ENCODE peak calls at places on chromosome 11, in six cellular contexts. G is neuronal stem cell, Q is IMR-90, D is mesenchymal stem cell, C is H1, N is trophoblast cell. I is an unnamed sample.

GRCh38 chr11:103465555-103466140 is 356.4 kb downstream of the DYNC2H1 start:
- DNase-seq in G (no peak), Q (no peak), D (no peak), C (no peak), N (no peak), I (peak; percentile 1)

GRCh38 chr11:20342347-20343279 is 20.9 kb upstream of the HTATIP2 start:
- DNase-seq in G (peak; percentile 67), Q (no peak), D (no peak), C (peak; percentile 72), N (no peak), I (peak; percentile 97)

GRCh38 chr11:18749681-18750319 is 23.8 kb upstream of the IGSF22 start:
- DNase-seq in G (no peak), Q (peak; percentile 75), D (peak; percentile 86), C (no peak), N (no peak), I (peak; percentile 75)

GRCh38 chr11:97702948-97703347 is 1313.1 kb downstream of the JRKL start:
- DNase-seq in G (no peak), Q (no peak), D (no peak), C (no peak), N (no peak), I (no peak)

GRCh38 chr11:120208012-120208441 is 2.8 kb upstream of the OAF start:
- DNase-seq in G (no peak), Q (no peak), D (peak; percentile 46), C (no peak), N (no peak), I (no peak)

GRCh38 chr11:17810736-17811135 is 76.2 kb downstream of the KCNC1 start:
- DNase-seq in G (no peak), Q (peak; percentile 52), D (no peak), C (no peak), N (peak; percentile 16), I (no peak)

GRCh38 chr11:27858901-27859300 is 158.6 kb upstream of the BDNF start:
- DNase-seq in G (no peak), Q (no peak), D (no peak), C (no peak), N (peak; percentile 59), I (no peak)

GRCh38 chr11:80873309-80873999 is 1432.6 kb upstream of the TENM4 start:
- DNase-seq in G (no peak), Q (no peak), D (peak; percentile 3), C (no peak), N (no peak), I (no peak)

GRCh38 chr11:36265793-36266628 is 23.2 kb downstream of the COMMD9 start:
- DNase-seq in G (peak; percentile 71), Q (peak; percentile 42), D (peak; percentile 47), C (peak; percentile 69), N (peak; percentile 20), I (peak; percentile 72)

GRCh38 chr11:5626191-5626590 is 1.4 kb downstream of the TRIM34 start:
- DNase-seq in G (no peak), Q (peak; percentile 70), D (peak; percentile 70), C (no peak), N (peak; percentile 4), I (no peak)

GRCh38 chr11:93498099-93499040 is 44.8 kb downstream of the SMCO4 start:
- DNase-seq in G (no peak), Q (peak; percentile 51), D (peak; percentile 65), C (peak; percentile 23), N (no peak), I (peak; percentile 88)

GRCh38 chr11:7514099-7514725 is 413 bp downstream of the PPFIBP2 start:
- DNase-seq in G (no peak), Q (no peak), D (peak; percentile 13), C (no peak), N (no peak), I (no peak)

GRCh38 chr11:110362916-110363574 is 66.6 kb upstream of the RDX start:
- DNase-seq in G (peak; percentile 57), Q (no peak), D (peak; percentile 54), C (no peak), N (no peak), I (peak; percentile 82)
- H4K8ac ChIP-seq in G (no peak overlapping the region), Q (peak overlapping the region; percentile 79), D (peak overlapping the region; percentile 95), C (no peak overlapping the region), N (peak overlapping the region; percentile 61), I (no peak overlapping the region)

DNA sequence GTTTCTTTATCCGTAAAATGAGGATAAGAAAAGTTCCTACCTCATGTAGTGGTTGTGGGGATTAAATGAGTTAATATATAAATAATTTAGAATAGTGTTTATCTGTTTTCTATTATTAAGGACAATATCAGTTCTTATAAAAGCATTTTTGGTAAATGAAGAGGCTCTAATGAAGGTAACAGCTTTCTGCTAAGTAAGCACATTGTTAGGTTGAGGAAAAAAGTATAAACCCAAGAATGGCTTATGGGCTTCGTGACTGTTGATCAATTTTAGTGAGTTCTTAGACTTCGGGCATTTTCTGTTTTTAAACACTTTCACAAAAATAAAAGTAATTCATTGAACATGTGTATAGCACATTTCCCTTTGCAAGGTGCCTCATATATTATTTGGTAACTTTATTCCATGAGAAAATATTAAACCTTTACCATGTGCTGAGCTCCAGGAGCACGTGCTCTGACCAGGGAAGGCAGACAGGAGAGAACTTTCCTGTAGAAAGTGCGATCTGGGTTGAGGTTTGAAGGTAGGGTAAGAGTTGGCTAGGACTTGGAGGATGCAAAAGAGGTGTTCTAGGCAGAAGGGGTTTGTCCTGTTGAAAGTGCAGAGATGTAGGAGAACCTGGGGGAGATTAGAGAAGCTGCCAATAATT is 11.3 kb upstream of the OR9Q2 start:
- DNase-seq in G (no peak), Q (no peak), D (no peak), C (no peak), N (no peak), I (no peak)
- H3K4me1 ChIP-seq in G (no peaks in the 10 kb centered on the region), Q (no peaks in the 10 kb centered on the region), D (no peaks in the 10 kb centered on the region), C (no peaks in the 10 kb centered on the region), N (no peaks in the 10 kb centered on the region), I (no peaks in the 10 kb centered on the region)

GRCh38 chr11:65916391-65916790 is 2.5 kb downstream of the C11orf68 start:
- DNase-seq in G (no peak), Q (no peak), D (no peak), C (no peak), N (no peak), I (no peak)
- H3K4me3 ChIP-seq in G (no peak overlapping the region), Q (peak overlapping the region; percentile 10), D (peak overlapping the region; percentile 98), C (no peak overlapping the region), N (no peak overlapping the region), I (no peak overlapping the region)

GRCh38 chr11:44674809-44675208 is 52.0 kb upstream of the TSPAN18 start:
- DNase-seq in G (no peak), Q (no peak), D (no peak), C (no peak), N (no peak), I (no peak)

GRCh38 chr11:44673691-44674090 is 53.1 kb upstream of the TSPAN18 start:
- DNase-seq in G (no peak), Q (no peak), D (no peak), C (no peak), N (no peak), I (no peak)

GRCh38 chr11:44670814-44671213 is 55.9 kb upstream of the TSPAN18 start:
- DNase-seq in G (no peak), Q (no peak), D (no peak), C (no peak), N (no peak), I (peak; percentile 38)

GRCh38 chr11:44675906-44676305 is 50.9 kb upstream of the TSPAN18 start:
- DNase-seq in G (no peak), Q (no peak), D (no peak), C (no peak), N (no peak), I (no peak)

GRCh38 chr11:44671234-44671633 is 55.5 kb upstream of the TSPAN18 start:
- DNase-seq in G (no peak), Q (no peak), D (no peak), C (peak; percentile 70), N (no peak), I (peak; percentile 69)
- H4K8ac ChIP-seq in G (no peak overlapping the region), Q (no peak overlapping the region), D (no peak overlapping the region), C (peak overlapping the region; percentile 51), N (no peak overlapping the region), I (no peak overlapping the region)

GRCh38 chr11:102186836-102187235 is 76.6 kb downstream of the YAP1 start:
- DNase-seq in G (peak; percentile 43), Q (no peak), D (peak; percentile 30), C (no peak), N (no peak), I (no peak)
- H3K4me1 ChIP-seq in G (peaks cover 33% of the 10 kb centered on the region), Q (peaks cover 15% of the 10 kb centered on the region), D (peaks cover 3% of the 10 kb centered on the region), C (peaks cover 5% of the 10 kb centered on the region), N (peaks cover 4% of the 10 kb centered on the region), I (peaks cover 4% of the 10 kb centered on the region)

GRCh38 chr11:86418929-86419328 is 44.2 kb downstream of the CCDC81 start:
- DNase-seq in G (no peak), Q (peak; percentile 28), D (no peak), C (no peak), N (no peak), I (peak; percentile 36)
- H3K4me3 ChIP-seq in G (no peak overlapping the region), Q (no peak overlapping the region), D (no peak overlapping the region), C (no peak overlapping the region), N (no peak overlapping the region), I (no peak overlapping the region)

GRCh38 chr11:41456288-41456687 is 3.2 kb downstream of the LRRC4C start:
- DNase-seq in G (no peak), Q (no peak), D (no peak), C (no peak), N (no peak), I (peak; percentile 26)
- H4K8ac ChIP-seq in G (no peak overlapping the region), Q (no peak overlapping the region), D (no peak overlapping the region), C (no peak overlapping the region), N (no peak overlapping the region), I (no peak overlapping the region)

GRCh38 chr11:61964941-61965282 is 2.5 kb downstream of the FTH1 start:
- DNase-seq in G (no peak), Q (no peak), D (no peak), C (no peak), N (no peak), I (no peak)

GRCh38 chr11:61961570-61962212 is 5.7 kb downstream of the FTH1 start:
- DNase-seq in G (no peak), Q (no peak), D (peak; percentile 64), C (no peak), N (peak; percentile 26), I (no peak)

GRCh38 chr11:61963016-61963281 is 4.5 kb downstream of the FTH1 start:
- DNase-seq in G (no peak), Q (peak; percentile 54), D (peak; percentile 67), C (no peak), N (peak; percentile 86), I (peak; percentile 55)

GRCh38 chr11:61962213-61963015 is 5.0 kb downstream of the FTH1 start:
- DNase-seq in G (no peak), Q (no peak), D (peak; percentile 65), C (no peak), N (peak; percentile 33), I (no peak)

DNA sequence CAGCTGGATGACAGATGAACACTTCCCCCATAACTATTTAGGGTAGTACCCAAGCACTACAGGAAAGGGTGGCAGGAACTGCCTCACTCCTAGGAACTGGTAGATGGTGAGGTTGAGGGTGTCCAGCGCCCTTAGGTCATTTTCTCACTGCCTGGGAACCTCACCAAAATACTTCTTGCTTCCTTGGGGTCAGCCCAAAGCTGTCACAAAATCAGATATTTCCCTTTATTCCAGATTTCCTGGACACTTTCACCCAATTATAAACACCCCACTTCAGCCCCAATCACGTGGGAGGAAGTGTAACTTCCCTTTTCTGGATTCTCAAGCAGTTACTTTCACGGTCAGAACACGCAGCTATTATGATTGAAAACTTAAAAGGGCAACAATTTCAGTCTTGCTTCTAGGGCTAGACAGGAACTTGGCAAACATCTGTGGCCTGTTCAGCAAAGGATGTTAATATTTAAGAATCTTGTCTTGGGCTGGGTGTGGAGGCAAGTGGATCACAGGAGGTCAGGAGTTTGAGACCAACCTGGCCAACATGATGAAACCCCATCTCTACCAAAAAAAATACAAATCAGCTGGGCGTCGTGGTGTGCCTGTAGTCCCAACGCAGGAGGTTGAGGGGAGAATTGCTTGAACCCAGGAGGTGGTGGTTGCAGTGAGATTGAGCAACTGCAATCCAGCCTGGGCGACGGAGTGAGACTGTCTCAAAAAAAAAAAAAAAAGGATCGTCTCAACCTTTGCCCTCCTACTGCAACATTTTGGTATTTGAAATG is 4.0 kb downstream of the FTH1 start:
- DNase-seq in G (no peak), Q (peak; percentile 60), D (no peak), C (no peak), N (peak; percentile 82), I (no peak)
- H3K4me1 ChIP-seq in G (peaks cover 4% of the 10 kb centered on the region), Q (peaks cover 9% of the 10 kb centered on the region), D (peaks cover 27% of the 10 kb centered on the region), C (peaks cover 5% of the 10 kb centered on the region), N (peaks cover 7% of the 10 kb centered on the region), I (peaks cover 3% of the 10 kb centered on the region)

I was measured in mesendoderm.